ENCODE peak calls at places on chromosomes 2 and 18, in four cellular contexts. X is cardiac muscle cell, I is body of pancreas, T is tibial artery. A is an unnamed sample. For H3K36me3, the result is how much of the 10 kb centered on the place peaks cover.

GRCh38 chr2:239316562-239317465 is 84.0 kb downstream of the HDAC4 start:
- DNase-seq in X (peak), I (peak), T (peak), A (no peak)

GRCh38 chr2:226256237-226256636 is 543.4 kb downstream of the IRS1 start:
- DNase-seq in X (peak), I (no peak), T (no peak), A (no peak)

GRCh38 chr2:15748736-15749323 is 157.2 kb downstream of the DDX1 start:
- DNase-seq in X (peak), I (no peak), T (no peak), A (peak)

GRCh38 chr2:176455865-176456291 is 186.6 kb downstream of the MTX2 start:
- DNase-seq in X (peak), I (peak), T (no peak), A (peak)

GRCh38 chr2:30656079-30656478 is 151.2 kb downstream of the CAPN13 start:
- DNase-seq in X (peak), I (no peak), T (no peak), A (no peak)

GRCh38 chr2:187976259-187976658 is 315.4 kb upstream of the GULP1 start:
- DNase-seq in X (no peak), I (no peak), T (no peak), A (no peak)

GRCh38 chr2:100577777-100578176 is 15.0 kb downstream of the PDCL3 start:
- DNase-seq in X (no peak), I (no peak), T (no peak), A (no peak)

GRCh38 chr2:127569274-127570065 is 34.0 kb downstream of the MYO7B start:
- DNase-seq in X (peak), I (no peak), T (peak), A (no peak)

GRCh38 chr2:70477473-70477872 is 76.2 kb downstream of the TGFA start:
- DNase-seq in X (no peak), I (no peak), T (no peak), A (peak)

GRCh38 chr2:156944871-156945270 is 312.6 kb upstream of the GALNT5 start:
- DNase-seq in X (no peak), I (no peak), T (no peak), A (no peak)

GRCh38 chr2:104538082-104538481 is 315.8 kb upstream of the POU3F3 start:
- DNase-seq in X (no peak), I (peak), T (no peak), A (no peak)

GRCh38 chr2:120741514-120742448 is 6.1 kb downstream of the GLI2 start:
- DNase-seq in X (peak), I (peak), T (no peak), A (no peak)

GRCh38 chr2:232265329-232265728 is 113.2 kb upstream of the ALPP start:
- DNase-seq in X (no peak), I (no peak), T (no peak), A (no peak)

GRCh38 chr2:241636182-241636982 is 576 bp downstream of the THAP4 start:
- DNase-seq in X (peak), I (peak), T (peak), A (peak)

GRCh38 chr2:164388511-164388910 is 232.8 kb downstream of the GRB14 start:
- DNase-seq in X (peak), I (no peak), T (no peak), A (no peak)

GRCh38 chr2:165952600-165953210 is 871 bp downstream of the TTC21B start:
- DNase-seq in X (peak), I (no peak), T (no peak), A (no peak)

GRCh38 chr2:189751080-189751658 is 11.4 kb downstream of the OSGEPL1 start:
- DNase-seq in X (peak), I (peak), T (no peak), A (peak)

GRCh38 chr2:68134554-68134953 is 23.1 kb upstream of the PNO1 start:
- DNase-seq in X (no peak), I (no peak), T (no peak), A (peak)

GRCh38 chr2:234032301-234032856 is 18.1 kb upstream of the SPP2 start:
- DNase-seq in X (peak), I (no peak), T (no peak), A (no peak)

GRCh38 chr2:169069341-169069740 is at the start of gene DHRS9:
- DNase-seq in X (peak), I (no peak), T (no peak), A (no peak)

GRCh38 chr2:40668435-40668834 is 216.5 kb upstream of the SLC8A1 start:
- DNase-seq in X (peak), I (no peak), T (peak), A (no peak)

GRCh38 chr2:158676696-158677095 is 118.4 kb upstream of the DAPL1 start:
- DNase-seq in X (no peak), I (no peak), T (no peak), A (no peak)

GRCh38 chr2:201931955-201932354 is 101.7 kb upstream of the FZD7 start:
- DNase-seq in X (no peak), I (no peak), T (no peak), A (no peak)

GRCh38 chr2:20451346-20451745 is 4.5 kb downstream of the RHOB start:
- DNase-seq in X (peak), I (peak), T (peak), A (peak)

GRCh38 chr18:7415081-7415894 is 151.8 kb upstream of the PTPRM start:
- DNase-seq in X (peak), I (no peak), T (peak), A (peak)
- H3K4me3 ChIP-seq in X (no peak), I (no peak), T (no peak), A (no peak)

DNA sequence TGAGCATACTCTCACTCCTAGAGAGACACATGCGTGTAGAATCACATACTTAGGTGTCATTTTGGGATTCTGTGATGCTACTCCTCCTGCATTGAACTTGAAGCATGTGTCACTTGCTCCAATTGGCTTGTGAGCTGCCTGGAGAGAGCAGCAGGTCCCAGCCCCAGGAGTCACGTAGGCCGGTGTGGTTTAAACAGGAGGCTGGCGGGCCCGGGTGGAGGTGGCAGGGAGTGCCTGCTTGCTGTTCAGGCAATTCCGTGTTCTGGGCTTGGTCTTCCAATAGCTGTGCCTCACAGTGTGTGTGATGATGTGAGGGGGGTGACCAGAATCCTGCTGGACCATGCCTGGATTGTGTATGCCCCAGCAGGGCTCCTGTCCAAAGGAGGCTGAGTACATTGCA is 51.0 kb downstream of the ZNF236 start:
- DNase-seq in X (no peak), I (no peak), T (no peak), A (no peak)
- H3K36me3 ChIP-seq in X (under half), I (under half), T (under half), A (under half)

GRCh38 chr2:160087854-160088745 is 25.7 kb upstream of the PLA2R1 start:
- DNase-seq in X (peak), I (no peak), T (no peak), A (peak)
- TF ChIP-seq CTCF in X (peak), I (no peak), T (no peak), A (peak)

GRCh38 chr2:222306393-222307137 is 7.8 kb upstream of the PAX3 start:
- DNase-seq in X (no peak), I (no peak), T (no peak), A (no peak)
- H3K4me3 ChIP-seq in X (peak), I (peak), T (peak), A (peak)

GRCh38 chr2:48358982-48359381 is 171.0 kb upstream of the STON1 start:
- DNase-seq in X (no peak), I (no peak), T (no peak), A (no peak)

GRCh38 chr2:48357351-48357750 is 172.6 kb upstream of the STON1 start:
- DNase-seq in X (no peak), I (no peak), T (no peak), A (no peak)

GRCh38 chr2:48356701-48357322 is 173.1 kb upstream of the STON1 start:
- DNase-seq in X (peak), I (no peak), T (no peak), A (no peak)

DNA sequence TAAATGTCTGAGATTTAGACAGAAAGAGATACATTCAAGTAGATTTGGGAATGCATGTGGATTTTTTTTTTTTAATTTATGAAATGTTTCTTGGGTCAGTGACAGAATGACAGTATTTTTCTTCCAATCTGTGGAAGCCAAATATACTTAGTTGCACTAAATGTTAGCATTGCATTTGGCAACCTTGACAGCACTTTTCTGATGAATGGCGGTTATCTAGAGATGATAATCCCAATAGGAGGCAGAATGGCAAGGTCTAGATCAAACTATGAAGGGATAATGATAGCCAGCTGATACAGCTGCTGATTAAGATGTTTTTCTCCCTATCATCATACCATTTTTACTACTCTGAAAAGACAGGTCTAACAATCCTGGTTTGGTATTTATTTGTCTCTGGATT is 174.5 kb upstream of the STON1 start:
- DNase-seq in X (no peak), I (no peak), T (no peak), A (no peak)
- H3K36me3 ChIP-seq in X (under half), I (under half), T (under half), A (under half)

GRCh38 chr2:52818958-52819357 is 948.6 kb upstream of the CHAC2 start:
- DNase-seq in X (no peak), I (no peak), T (no peak), A (no peak)

DNA sequence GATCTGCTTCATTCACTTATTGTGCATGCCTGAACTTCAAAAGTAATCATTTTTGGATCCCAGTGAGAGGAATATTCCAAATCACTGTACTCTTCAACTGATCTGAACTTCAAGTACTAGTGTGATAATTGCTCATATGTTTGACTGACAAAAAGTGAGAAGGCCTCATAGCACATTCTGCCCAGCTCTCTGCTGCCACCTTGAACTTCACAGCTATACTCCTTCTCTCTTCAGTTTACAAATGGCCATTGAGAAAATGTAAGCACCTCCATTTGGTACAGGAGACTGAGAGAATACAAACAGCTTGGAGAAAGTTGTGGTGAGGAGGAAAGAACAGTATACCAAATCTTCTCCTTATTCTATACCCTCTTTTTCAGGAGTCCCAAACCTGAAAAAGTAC is 946.0 kb upstream of the CHAC2 start:
- DNase-seq in X (peak), I (no peak), T (no peak), A (peak)
- TF ChIP-seq CTCF in X (peak), I (no peak), T (no peak), A (peak)

DNA sequence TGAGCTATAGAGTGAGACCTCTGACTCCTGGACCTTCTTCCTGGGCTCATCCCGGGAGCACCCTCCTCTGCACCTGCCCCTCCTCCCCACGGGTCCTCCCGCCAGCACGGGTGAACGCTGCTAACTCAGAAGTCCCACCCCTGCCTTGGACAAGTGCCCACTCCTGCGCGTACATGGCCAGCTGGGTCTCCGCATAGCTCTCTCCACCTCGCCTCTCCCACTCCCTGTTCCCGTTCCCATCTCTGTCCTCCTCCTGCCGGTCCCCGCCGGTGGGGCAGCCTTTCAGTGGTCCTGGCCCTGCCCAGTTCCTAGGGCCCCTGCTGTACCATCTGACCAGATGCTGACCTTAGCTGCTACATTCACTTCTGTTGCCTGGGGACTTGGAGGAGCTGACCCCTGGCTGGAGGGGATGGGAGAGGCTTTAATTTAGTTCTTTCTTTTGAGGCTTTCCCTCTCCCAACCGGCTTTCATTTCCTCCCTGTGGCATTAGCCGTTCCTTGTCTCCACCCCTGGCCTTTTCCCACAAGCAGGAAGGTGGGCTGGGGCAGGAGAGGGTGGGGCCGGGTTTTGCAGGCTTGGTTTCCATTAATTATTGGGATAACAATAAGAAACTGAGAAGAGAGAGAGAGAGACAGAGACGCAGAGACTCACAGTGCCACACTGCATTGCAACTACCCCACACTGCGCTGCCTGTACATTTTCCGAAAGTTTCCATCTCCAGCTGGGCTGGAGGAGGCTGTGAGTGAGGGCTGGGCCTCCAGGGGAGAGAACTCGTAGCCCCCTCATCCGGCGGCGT is 136.2 kb downstream of the SH3BP4 start:
- DNase-seq in X (peak), I (peak), T (no peak), A (no peak)
- H3K4me3 ChIP-seq in X (no peak), I (no peak), T (peak), A (no peak)

GRCh38 chr2:46963961-46964673 is 48.5 kb upstream of the MCFD2 start:
- DNase-seq in X (peak), I (no peak), T (no peak), A (no peak)

GRCh38 chr2:46960618-46961017 is 45.0 kb upstream of the MCFD2 start:
- DNase-seq in X (no peak), I (no peak), T (no peak), A (no peak)

GRCh38 chr2:46964835-46965560 is 49.4 kb upstream of the MCFD2 start:
- DNase-seq in X (peak), I (no peak), T (no peak), A (no peak)

GRCh38 chr2:46963210-46963609 is 47.6 kb upstream of the MCFD2 start:
- DNase-seq in X (no peak), I (no peak), T (no peak), A (no peak)

GRCh38 chr2:46962751-46963150 is 47.1 kb upstream of the MCFD2 start:
- DNase-seq in X (no peak), I (no peak), T (no peak), A (no peak)
- H3K36me3 ChIP-seq in X (under half), I (under half), T (under half), A (under half)